ENCODE peak calls at places on chromosomes 16 and 17, in five cellular contexts. Y is BJ; H is NCI-H774; P is effector CD4-positive, alpha-beta T cell; W is CD8-positive, alpha-beta memory T cell. J is an unnamed sample.

GRCh38 chr16:81480856-81481821 is 36.5 kb downstream of the CMIP start:
- DNase-seq in Y (no peak), H (no peak), P (no peak), W (no peak), J (no peak)

GRCh38 chr16:74608944-74609343 is 2.0 kb upstream of the GLG1 start:
- DNase-seq in Y (no peak), H (no peak), P (peak), W (peak), J (no peak)

GRCh38 chr17:1286379-1287106 is 7.1 kb downstream of the TRARG1 start:
- DNase-seq in Y (no peak), H (no peak), P (no peak), W (no peak), J (no peak)

GRCh38 chr17:39069114-39069756 is 82.2 kb downstream of the PLXDC1 start:
- DNase-seq in Y (no peak), H (peak), P (no peak), W (peak), J (no peak)

GRCh38 chr16:82639263-82639662 is 12.5 kb downstream of the CDH13 start:
- DNase-seq in Y (no peak), H (no peak), P (no peak), W (no peak), J (no peak)

GRCh38 chr16:4123617-4124300 is 7.5 kb upstream of the ADCY9 start:
- DNase-seq in Y (no peak), H (no peak), P (no peak), W (no peak), J (no peak)

GRCh38 chr17:18362509-18363020 is 785 bp downstream of the SHMT1 start:
- DNase-seq in Y (no peak), H (no peak), P (no peak), W (peak), J (no peak)

GRCh38 chr16:17063156-17063555 is 407.6 kb downstream of the XYLT1 start:
- DNase-seq in Y (no peak), H (no peak), P (no peak), W (no peak), J (no peak)

GRCh38 chr17:72730091-72730490 is 362.4 kb downstream of the SLC39A11 start:
- DNase-seq in Y (no peak), H (no peak), P (no peak), W (no peak), J (no peak)

GRCh38 chr17:8019161-8019560 is 16.7 kb downstream of the GUCY2D start:
- DNase-seq in Y (no peak), H (no peak), P (no peak), W (no peak), J (no peak)

GRCh38 chr17:50114849-50115357 is 15.1 kb downstream of the SAMD14 start:
- DNase-seq in Y (no peak), H (peak), P (no peak), W (no peak), J (no peak)

GRCh38 chr16:71626858-71627213 is 852 bp downstream of the MARVELD3 start:
- DNase-seq in Y (no peak), H (no peak), P (no peak), W (no peak), J (no peak)

GRCh38 chr16:1474047-1474446 is 781 bp downstream of the CLCN7 start:
- DNase-seq in Y (no peak), H (no peak), P (no peak), W (no peak), J (no peak)

GRCh38 chr16:68444058-68444657 is 4.2 kb downstream of the SMPD3 start:
- DNase-seq in Y (no peak), H (no peak), P (no peak), W (no peak), J (no peak)

GRCh38 chr16:66152841-66153525 is 213.5 kb upstream of the CDH5 start:
- DNase-seq in Y (peak), H (no peak), P (no peak), W (no peak), J (no peak)

GRCh38 chr16:2149630-2150417 is 1.4 kb downstream of the RAB26 start:
- DNase-seq in Y (no peak), H (no peak), P (no peak), W (no peak), J (no peak)

GRCh38 chr16:10178079-10178478 is 4.1 kb downstream of the GRIN2A start:
- DNase-seq in Y (no peak), H (no peak), P (no peak), W (no peak), J (no peak)

GRCh38 chr17:32152130-32152529 is 9.8 kb downstream of the RHOT1 start:
- DNase-seq in Y (no peak), H (no peak), P (no peak), W (no peak), J (no peak)

GRCh38 chr17:1967092-1967662 is 58.0 kb downstream of the RTN4RL1 start:
- DNase-seq in Y (no peak), H (no peak), P (no peak), W (no peak), J (no peak)

GRCh38 chr16:89786474-89787364 is 29.7 kb downstream of the FANCA start:
- DNase-seq in Y (no peak), H (no peak), P (no peak), W (no peak), J (no peak)

GRCh38 chr16:69190598-69190997 is 3.6 kb downstream of the SNTB2 start:
- DNase-seq in Y (no peak), H (no peak), P (no peak), W (no peak), J (no peak)

GRCh38 chr17:32881054-32881453 is 4.1 kb upstream of the MYO1D start:
- DNase-seq in Y (no peak), H (no peak), P (no peak), W (no peak), J (no peak)

GRCh38 chr17:10349403-10349802 is 23.4 kb downstream of the MYH13 start:
- DNase-seq in Y (no peak), H (no peak), P (no peak), W (no peak), J (no peak)

GRCh38 chr17:5707482-5707881 is 123.2 kb upstream of the NLRP1 start:
- DNase-seq in Y (no peak), H (no peak), P (no peak), W (no peak), J (no peak)

GRCh38 chr17:5861246-5861645 is 208.9 kb upstream of the WSCD1 start:
- DNase-seq in Y (no peak), H (no peak), P (no peak), W (no peak), J (no peak)

GRCh38 chr17:77475012-77475976 is 334.5 kb downstream of the SEC14L1 start:
- DNase-seq in Y (peak), H (no peak), P (peak), W (peak), J (no peak)

GRCh38 chr17:49018673-49019215 is 21.6 kb downstream of the IGF2BP1 start:
- DNase-seq in Y (no peak), H (no peak), P (no peak), W (no peak), J (no peak)

GRCh38 chr16:17801024-17801423 is 330.3 kb upstream of the XYLT1 start:
- DNase-seq in Y (no peak), H (no peak), P (no peak), W (no peak), J (no peak)

GRCh38 chr17:78414178-78415162 is 36.0 kb downstream of the PGS1 start:
- DNase-seq in Y (no peak), H (no peak), P (peak), W (peak), J (no peak)

GRCh38 chr16:75433732-75434413 is 570 bp upstream of the CFDP1 start:
- DNase-seq in Y (peak), H (peak), P (no peak), W (peak), J (peak)

GRCh38 chr17:42677012-42677857 is 441 bp upstream of the PLEKHH3 start:
- DNase-seq in Y (peak), H (peak), P (peak), W (peak), J (peak)

GRCh38 chr16:73885319-73885718 is 411.3 kb upstream of the PSMD7 start:
- DNase-seq in Y (no peak), H (no peak), P (no peak), W (no peak), J (no peak)

GRCh38 chr17:29358421-29358820 is 31.7 kb upstream of the TAOK1 start:
- DNase-seq in Y (no peak), H (no peak), P (no peak), W (no peak), J (peak)

GRCh38 chr17:45226620-45227019 is 4.9 kb downstream of the FMNL1 start:
- DNase-seq in Y (no peak), H (no peak), P (no peak), W (no peak), J (no peak)

GRCh38 chr17:45307290-45308015 is 9.4 kb downstream of the MAP3K14 start:
- DNase-seq in Y (peak), H (no peak), P (no peak), W (no peak), J (peak)

GRCh38 chr17:50344712-50345380 is 1.1 kb upstream of the XYLT2 start:
- DNase-seq in Y (no peak), H (no peak), P (no peak), W (no peak), J (no peak)

GRCh38 chr17:45127583-45128300 is 4.6 kb downstream of the PLCD3 start:
- DNase-seq in Y (no peak), H (no peak), P (no peak), W (no peak), J (no peak)

GRCh38 chr17:79777166-79777843 is 643 bp upstream of the CBX2 start:
- DNase-seq in Y (no peak), H (peak), P (no peak), W (no peak), J (no peak)

GRCh38 chr16:16109453-16110110 is 113.7 kb downstream of the ABCC6 start:
- DNase-seq in Y (no peak), H (no peak), P (no peak), W (no peak), J (no peak)